ENCODE peak calls at places on chromosomes 11 and 22, in five cellular contexts. One of them, this sample, is unnamed.
A peak's percentile ranks its signal among the peaks of the same experiment; 100 is the strongest.

GRCh38 chr11:118605116-118605867 is 2.1 kb upstream of the PHLDB1 start:
- DNase-seq in thoracic aorta: no peak
- DNase-seq in prostate gland: no peak
- DNase-seq in hepatocyte: peak; percentile 86
- DNase-seq in tibial nerve: peak; percentile 75
- DNase-seq in this sample: no peak

GRCh38 chr11:106327134-106327533 is 249.7 kb downstream of the AASDHPPT start:
- DNase-seq in thoracic aorta: no peak
- DNase-seq in prostate gland: no peak
- DNase-seq in hepatocyte: no peak
- DNase-seq in tibial nerve: no peak
- DNase-seq in this sample: no peak

GRCh38 chr11:79244175-79244804 is 196.5 kb downstream of the TENM4 start:
- DNase-seq in thoracic aorta: no peak
- DNase-seq in prostate gland: no peak
- DNase-seq in hepatocyte: peak; percentile 64
- DNase-seq in tibial nerve: no peak
- DNase-seq in this sample: no peak

GRCh38 chr11:59765068-59765770 is 10.0 kb downstream of the STX3 start:
- DNase-seq in thoracic aorta: no peak
- DNase-seq in prostate gland: no peak
- DNase-seq in hepatocyte: no peak
- DNase-seq in tibial nerve: no peak
- DNase-seq in this sample: peak; percentile 47

GRCh38 chr11:133029096-133029495 is 503.2 kb downstream of the OPCML start:
- DNase-seq in thoracic aorta: no peak
- DNase-seq in prostate gland: no peak
- DNase-seq in hepatocyte: no peak
- DNase-seq in tibial nerve: no peak
- DNase-seq in this sample: no peak

GRCh38 chr11:88623536-88623935 is 286.0 kb upstream of the CTSC start:
- DNase-seq in thoracic aorta: no peak
- DNase-seq in prostate gland: no peak
- DNase-seq in hepatocyte: no peak
- DNase-seq in tibial nerve: no peak
- DNase-seq in this sample: no peak

GRCh38 chr11:10293423-10294288 is at the start of gene SBF2:
- DNase-seq in thoracic aorta: peak; percentile 85
- DNase-seq in prostate gland: peak; percentile 81
- DNase-seq in hepatocyte: peak; percentile 95
- DNase-seq in tibial nerve: peak; percentile 68
- DNase-seq in this sample: peak; percentile 90

GRCh38 chr11:75549370-75549958 is 12.6 kb upstream of the SERPINH1 start:
- DNase-seq in thoracic aorta: no peak
- DNase-seq in prostate gland: no peak
- DNase-seq in hepatocyte: no peak
- DNase-seq in tibial nerve: no peak
- DNase-seq in this sample: no peak

GRCh38 chr11:87223816-87224215 is 186.1 kb downstream of the TMEM135 start:
- DNase-seq in thoracic aorta: no peak
- DNase-seq in prostate gland: no peak
- DNase-seq in hepatocyte: no peak
- DNase-seq in tibial nerve: no peak
- DNase-seq in this sample: no peak

GRCh38 chr11:74634537-74634936 is 42.2 kb downstream of the POLD3 start:
- DNase-seq in thoracic aorta: no peak
- DNase-seq in prostate gland: no peak
- DNase-seq in hepatocyte: peak; percentile 38
- DNase-seq in tibial nerve: no peak
- DNase-seq in this sample: no peak

GRCh38 chr11:6992457-6993431 is 27.4 kb downstream of the ZNF214 start:
- DNase-seq in thoracic aorta: no peak
- DNase-seq in prostate gland: peak; percentile 65
- DNase-seq in hepatocyte: peak; percentile 11
- DNase-seq in tibial nerve: no peak
- DNase-seq in this sample: no peak

GRCh38 chr11:96306933-96307747 is 35.9 kb downstream of the MAML2 start:
- DNase-seq in thoracic aorta: peak; percentile 96
- DNase-seq in prostate gland: peak; percentile 86
- DNase-seq in hepatocyte: peak; percentile 94
- DNase-seq in tibial nerve: peak; percentile 74
- DNase-seq in this sample: peak; percentile 94

GRCh38 chr22:42194953-42195352 is 64.3 kb upstream of the CYP2D6 start:
- DNase-seq in thoracic aorta: no peak
- DNase-seq in prostate gland: no peak
- DNase-seq in hepatocyte: no peak
- DNase-seq in tibial nerve: no peak
- DNase-seq in this sample: no peak

GRCh38 chr22:16601437-16602223 is 9.0 kb upstream of the CCT8L2 start:
- DNase-seq in thoracic aorta: no peak
- DNase-seq in prostate gland: no peak
- DNase-seq in hepatocyte: no peak
- DNase-seq in tibial nerve: no peak
- DNase-seq in this sample: no peak

GRCh38 chr22:39707351-39707750 is 136.8 kb downstream of the CACNA1I start:
- DNase-seq in thoracic aorta: no peak
- DNase-seq in prostate gland: no peak
- DNase-seq in hepatocyte: no peak
- DNase-seq in tibial nerve: no peak
- DNase-seq in this sample: no peak

GRCh38 chr22:31218565-31219262 is 6.6 kb downstream of the LIMK2 start:
- DNase-seq in thoracic aorta: no peak
- DNase-seq in prostate gland: no peak
- DNase-seq in hepatocyte: no peak
- DNase-seq in tibial nerve: no peak
- DNase-seq in this sample: no peak

GRCh38 chr11:3014314-3014938 is 22.3 kb upstream of the NAP1L4 start:
- DNase-seq in thoracic aorta: no peak
- DNase-seq in prostate gland: no peak
- DNase-seq in hepatocyte: no peak
- DNase-seq in tibial nerve: no peak
- DNase-seq in this sample: peak; percentile 5

GRCh38 chr22:41925783-41926460 is 684 bp downstream of the TNFRSF13C start:
- DNase-seq in thoracic aorta: no peak
- DNase-seq in prostate gland: peak; percentile 43
- DNase-seq in hepatocyte: peak; percentile 82
- DNase-seq in tibial nerve: no peak
- DNase-seq in this sample: peak; percentile 82

GRCh38 chr22:31579835-31580242 is 82.2 kb downstream of the PISD start:
- DNase-seq in thoracic aorta: no peak
- DNase-seq in prostate gland: peak; percentile 75
- DNase-seq in hepatocyte: peak; percentile 34
- DNase-seq in tibial nerve: no peak
- DNase-seq in this sample: no peak

GRCh38 chr11:108788565-108789199 is 123.8 kb downstream of the DDX10 start:
- DNase-seq in thoracic aorta: no peak
- DNase-seq in prostate gland: no peak
- DNase-seq in hepatocyte: peak; percentile 7
- DNase-seq in tibial nerve: no peak
- DNase-seq in this sample: no peak

GRCh38 chr11:1569251-1569780 is 2.8 kb downstream of the DUSP8 start:
- DNase-seq in thoracic aorta: no peak
- DNase-seq in prostate gland: no peak
- DNase-seq in hepatocyte: peak; percentile 31
- DNase-seq in tibial nerve: no peak
- DNase-seq in this sample: peak; percentile 84

GRCh38 chr11:57440744-57441414 is 14.0 kb upstream of the SLC43A3 start:
- DNase-seq in thoracic aorta: no peak
- DNase-seq in prostate gland: no peak
- DNase-seq in hepatocyte: no peak
- DNase-seq in tibial nerve: no peak
- DNase-seq in this sample: peak; percentile 4

GRCh38 chr11:71935338-71935925 is 6.6 kb downstream of the RNF121 start:
- DNase-seq in thoracic aorta: no peak
- DNase-seq in prostate gland: no peak
- DNase-seq in hepatocyte: no peak
- DNase-seq in tibial nerve: no peak
- DNase-seq in this sample: no peak
- H3K4me1 ChIP-seq in thoracic aorta: peaks cover 86% of the 10 kb centered on the region
- H3K4me1 ChIP-seq in prostate gland: peaks cover 4% of the 10 kb centered on the region
- H3K4me1 ChIP-seq in hepatocyte: peaks cover 1% of the 10 kb centered on the region
- H3K4me1 ChIP-seq in tibial nerve: peaks cover 42% of the 10 kb centered on the region
- H3K4me1 ChIP-seq in this sample: peaks cover 3% of the 10 kb centered on the region

GRCh38 chr22:46956498-46957215 is 194.2 kb downstream of the TBC1D22A start:
- DNase-seq in thoracic aorta: no peak
- DNase-seq in prostate gland: no peak
- DNase-seq in hepatocyte: no peak
- DNase-seq in tibial nerve: no peak
- DNase-seq in this sample: no peak
- H3K4me1 ChIP-seq in thoracic aorta: no peaks in the 10 kb centered on the region
- H3K4me1 ChIP-seq in prostate gland: no peaks in the 10 kb centered on the region
- H3K4me1 ChIP-seq in hepatocyte: no peaks in the 10 kb centered on the region
- H3K4me1 ChIP-seq in tibial nerve: no peaks in the 10 kb centered on the region
- H3K4me1 ChIP-seq in this sample: no peaks in the 10 kb centered on the region

GRCh38 chr22:26556904-26557303 is 33.0 kb downstream of the TPST2 start:
- DNase-seq in thoracic aorta: no peak
- DNase-seq in prostate gland: no peak
- DNase-seq in hepatocyte: no peak
- DNase-seq in tibial nerve: no peak
- DNase-seq in this sample: no peak

GRCh38 chr22:26554956-26555355 is 35.0 kb downstream of the TPST2 start:
- DNase-seq in thoracic aorta: no peak
- DNase-seq in prostate gland: no peak
- DNase-seq in hepatocyte: no peak
- DNase-seq in tibial nerve: no peak
- DNase-seq in this sample: no peak

GRCh38 chr22:26553056-26553752 is 36.7 kb downstream of the TPST2 start:
- DNase-seq in thoracic aorta: no peak
- DNase-seq in prostate gland: no peak
- DNase-seq in hepatocyte: no peak
- DNase-seq in tibial nerve: no peak
- DNase-seq in this sample: no peak

GRCh38 chr22:26558246-26558895 is 31.6 kb downstream of the TPST2 start:
- DNase-seq in thoracic aorta: no peak
- DNase-seq in prostate gland: no peak
- DNase-seq in hepatocyte: no peak
- DNase-seq in tibial nerve: no peak
- DNase-seq in this sample: no peak

DNA sequence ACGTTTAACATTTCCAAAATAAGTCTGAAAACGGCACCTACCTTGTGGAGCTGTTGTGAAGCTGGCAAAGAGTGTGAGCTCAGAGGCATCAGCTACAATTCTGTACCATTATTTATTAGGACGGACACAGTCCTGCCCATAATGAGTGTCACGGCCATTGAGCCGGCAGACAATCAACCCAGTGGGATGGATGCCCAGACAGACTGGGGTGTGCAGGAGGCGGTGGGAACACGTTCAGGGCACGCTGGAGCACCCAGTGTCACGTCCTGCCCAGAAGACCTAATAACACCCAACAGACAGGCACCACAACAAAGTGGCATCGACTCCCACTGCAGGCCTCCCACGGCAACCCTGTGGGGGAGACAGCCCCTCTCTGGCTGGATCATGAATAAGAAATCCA is 34.5 kb downstream of the TPST2 start:
- DNase-seq in thoracic aorta: no peak
- DNase-seq in prostate gland: no peak
- DNase-seq in hepatocyte: no peak
- DNase-seq in tibial nerve: no peak
- DNase-seq in this sample: no peak
- H3K4me1 ChIP-seq in thoracic aorta: peaks cover 20% of the 10 kb centered on the region
- H3K4me1 ChIP-seq in prostate gland: no peaks in the 10 kb centered on the region
- H3K4me1 ChIP-seq in hepatocyte: no peaks in the 10 kb centered on the region
- H3K4me1 ChIP-seq in tibial nerve: peaks cover 11% of the 10 kb centered on the region
- H3K4me1 ChIP-seq in this sample: no peaks in the 10 kb centered on the region

GRCh38 chr11:47257178-47257517 is 648 bp upstream of the NR1H3 start:
- DNase-seq in thoracic aorta: no peak
- DNase-seq in prostate gland: no peak
- DNase-seq in hepatocyte: no peak
- DNase-seq in tibial nerve: no peak
- DNase-seq in this sample: no peak
- H3K4me1 ChIP-seq in thoracic aorta: peaks cover 45% of the 10 kb centered on the region
- H3K4me1 ChIP-seq in prostate gland: peaks cover 37% of the 10 kb centered on the region
- H3K4me1 ChIP-seq in hepatocyte: peaks cover 44% of the 10 kb centered on the region
- H3K4me1 ChIP-seq in tibial nerve: peaks cover 80% of the 10 kb centered on the region
- H3K4me1 ChIP-seq in this sample: peaks cover 46% of the 10 kb centered on the region

DNA sequence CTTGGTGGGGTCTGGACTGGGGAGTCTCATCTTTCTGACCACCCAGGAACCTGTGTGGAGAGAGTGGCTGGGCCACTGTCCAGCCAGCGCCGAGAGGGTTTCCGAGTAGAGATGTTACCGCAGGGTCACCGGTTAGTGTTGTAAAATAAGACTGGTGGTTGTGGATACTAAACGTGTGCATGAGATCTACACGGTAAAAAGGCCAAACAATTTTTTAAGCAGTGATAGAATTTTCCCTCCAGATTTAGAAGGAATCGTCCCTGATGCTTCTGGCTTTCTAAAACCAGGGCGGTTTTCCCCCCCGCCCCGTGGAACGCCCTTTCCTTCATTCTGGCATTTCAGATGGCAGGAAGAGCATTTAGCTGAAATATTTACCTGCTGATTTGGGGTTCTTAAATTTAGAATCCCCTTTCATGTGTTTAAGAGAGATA is 72.6 kb upstream of the PPARA start:
- DNase-seq in thoracic aorta: no peak
- DNase-seq in prostate gland: no peak
- DNase-seq in hepatocyte: no peak
- DNase-seq in tibial nerve: peak; percentile 10
- DNase-seq in this sample: no peak
- H3K4me1 ChIP-seq in thoracic aorta: peaks cover 75% of the 10 kb centered on the region
- H3K4me1 ChIP-seq in prostate gland: peaks cover 22% of the 10 kb centered on the region
- H3K4me1 ChIP-seq in hepatocyte: peaks cover 15% of the 10 kb centered on the region
- H3K4me1 ChIP-seq in tibial nerve: peaks cover 70% of the 10 kb centered on the region
- H3K4me1 ChIP-seq in this sample: peaks cover 29% of the 10 kb centered on the region

GRCh38 chr11:12119502-12119901 is 9.1 kb downstream of the MICAL2 start:
- DNase-seq in thoracic aorta: no peak
- DNase-seq in prostate gland: no peak
- DNase-seq in hepatocyte: no peak
- DNase-seq in tibial nerve: no peak
- DNase-seq in this sample: peak; percentile 68
- H3K4me1 ChIP-seq in thoracic aorta: peaks cover 95% of the 10 kb centered on the region
- H3K4me1 ChIP-seq in prostate gland: no peaks in the 10 kb centered on the region
- H3K4me1 ChIP-seq in hepatocyte: peaks cover 24% of the 10 kb centered on the region
- H3K4me1 ChIP-seq in tibial nerve: peaks cover 52% of the 10 kb centered on the region
- H3K4me1 ChIP-seq in this sample: peaks cover 14% of the 10 kb centered on the region